ENCODE peak calls at places on chromosomes 2 and 18, in four cellular contexts. J is NCI-H748 treated with DMSO at 0.1 percent for 48 hours, M is DMS153, V is SW 1271. A is an unnamed sample.
A peak's percentile ranks its signal among the peaks of the same experiment; 100 is the strongest.

GRCh38 chr2:227164745-227165350 is 424 bp downstream of the COL4A3 start:
- DNase-seq in V (no peak), M (no peak), J (peak; percentile 26), A (no peak)

GRCh38 chr2:191786694-191787093 is 60.2 kb downstream of the CAVIN2 start:
- DNase-seq in M (no peak), V (no peak), J (no peak), A (no peak)

GRCh38 chr2:210584834-210585233 is 28.4 kb downstream of the CPS1 start:
- DNase-seq in V (no peak), J (no peak), M (no peak), A (no peak)

GRCh38 chr2:203685789-203686433 is 20.5 kb upstream of the CD28 start:
- DNase-seq in V (no peak), J (no peak), M (no peak), A (no peak)

GRCh38 chr2:234691226-234691600 is 194.3 kb upstream of the ARL4C start:
- DNase-seq in J (peak; percentile 100), M (no peak), V (no peak), A (no peak)

GRCh38 chr18:13823707-13824395 is at the start of gene MC5R:
- DNase-seq in M (no peak), J (peak; percentile 33), V (peak; percentile 3), A (no peak)

GRCh38 chr2:171025199-171025598 is 96.1 kb downstream of the GORASP2 start:
- DNase-seq in J (no peak), M (no peak), V (no peak), A (no peak)

GRCh38 chr2:162926501-162926900 is 87.9 kb upstream of the KCNH7 start:
- DNase-seq in J (no peak), V (peak; percentile 64), M (no peak), A (no peak)

GRCh38 chr2:52510432-52510831 is 1257.2 kb upstream of the CHAC2 start:
- DNase-seq in J (no peak), M (no peak), V (no peak), A (no peak)

GRCh38 chr2:102637358-102637757 is 18.0 kb downstream of the SLC9A2 start:
- DNase-seq in J (no peak), M (no peak), V (no peak), A (no peak)

GRCh38 chr2:58042486-58042970 is 4.1 kb upstream of the VRK2 start:
- DNase-seq in J (peak; percentile 42), M (peak; percentile 60), V (peak; percentile 83), A (no peak)

GRCh38 chr18:44654555-44654954 is 26.1 kb upstream of the SETBP1 start:
- DNase-seq in M (no peak), J (no peak), V (peak; percentile 1), A (no peak)

GRCh38 chr2:54103454-54104314 is 11.7 kb upstream of the ACYP2 start:
- DNase-seq in V (peak; percentile 66), M (peak; percentile 24), J (no peak), A (no peak)

GRCh38 chr2:101735166-101735533 is 37.6 kb downstream of the MAP4K4 start:
- DNase-seq in V (no peak), M (no peak), J (no peak), A (no peak)